ENCODE peak calls at places on chromosome 12, in ten cellular contexts. O, V, L, Z, C, G, R, M, A and B are unnamed samples.

GRCh38 chr12:52139579-52140062 is 52.2 kb downstream of the KRT80 start:
- DNase-seq in L (no peak), Z (peak; percentile 87), A (peak; percentile 31), V (no peak), R (peak; percentile 89), G (no peak), O (peak; percentile 94), M (no peak), C (peak; percentile 53), B (no peak)

GRCh38 chr12:81146228-81147225 is 68.6 kb downstream of the ACSS3 start:
- DNase-seq in O (no peak), M (no peak), C (no peak), G (no peak), V (no peak), L (no peak), R (no peak), A (no peak), Z (no peak), B (no peak)

GRCh38 chr12:109444263-109444662 is 32.8 kb downstream of the KCTD10 start:
- DNase-seq in V (no peak), R (no peak), L (no peak), C (no peak), O (no peak), Z (no peak), A (no peak), G (no peak), M (no peak), B (no peak)

GRCh38 chr12:116354534-116354933 is 77.0 kb upstream of the MED13L start:
- DNase-seq in C (no peak), Z (no peak), O (no peak), A (no peak), V (no peak), G (no peak), M (no peak), L (peak; percentile 1), R (no peak), B (no peak)

GRCh38 chr12:87931764-87932163 is 97.4 kb downstream of the C12orf50 start:
- DNase-seq in L (no peak), G (no peak), O (no peak), V (no peak), R (peak; percentile 8), A (no peak), M (no peak), Z (no peak), C (no peak), B (no peak)

GRCh38 chr12:86530996-86531655 is 274.9 kb upstream of the MGAT4C start:
- DNase-seq in C (no peak), Z (no peak), R (no peak), A (no peak), O (no peak), V (no peak), G (no peak), M (peak; percentile 48), L (no peak), B (no peak)

GRCh38 chr12:26564391-26564790 is 268.6 kb downstream of the ITPR2 start:
- DNase-seq in Z (no peak), C (no peak), M (no peak), A (no peak), L (no peak), V (no peak), O (no peak), R (no peak), G (no peak), B (no peak)

GRCh38 chr12:87020071-87020470 is 763.9 kb upstream of the MGAT4C start:
- DNase-seq in C (no peak), V (no peak), O (no peak), A (peak; percentile 8), R (peak; percentile 37), M (peak; percentile 40), Z (no peak), G (no peak), L (no peak), B (no peak)

GRCh38 chr12:80413462-80413861 is 30.6 kb upstream of the PTPRQ start:
- DNase-seq in G (no peak), V (no peak), M (peak; percentile 26), Z (no peak), R (peak; percentile 60), A (no peak), L (no peak), C (no peak), O (no peak), B (no peak)

GRCh38 chr12:111446044-111446581 is 40.4 kb downstream of the SH2B3 start:
- DNase-seq in R (peak; percentile 80), L (no peak), Z (peak; percentile 70), V (no peak), A (peak; percentile 8), O (peak; percentile 46), C (peak; percentile 78), M (peak; percentile 87), G (no peak), B (no peak)

GRCh38 chr12:50221228-50222008 is 54.2 kb upstream of the CERS5 start:
- DNase-seq in V (no peak), M (peak; percentile 84), O (peak; percentile 28), L (no peak), A (peak; percentile 85), G (no peak), Z (no peak), C (no peak), R (peak; percentile 93), B (no peak)